ENCODE peak calls at places on chromosomes 7 and 10, in six cellular contexts. E, R, Z, Q, H and P are unnamed samples.

GRCh38 chr10:61410353-61410752 is 42.8 kb downstream of the TMEM26 start:
- DNase-seq in Z (peak; percentile 17), Q (no peak), E (no peak), H (no peak), R (no peak), P (no peak)

GRCh38 chr7:131636092-131636491 is 79.7 kb upstream of the PODXL start:
- DNase-seq in E (no peak), R (no peak), Z (no peak), H (peak; percentile 49), Q (no peak), P (no peak)

GRCh38 chr7:101728888-101729883 is 88.2 kb upstream of the CUX1 start:
- DNase-seq in Q (no peak), E (peak; percentile 99), Z (peak; percentile 83), R (peak; percentile 97), H (peak; percentile 86), P (peak; percentile 93)

GRCh38 chr7:106281919-106282318 is 2.9 kb downstream of the NAMPT start:
- DNase-seq in R (no peak), Q (no peak), E (no peak), Z (no peak), H (no peak), P (peak; percentile 34)

GRCh38 chr7:28029036-28029435 is 151.6 kb downstream of the JAZF1 start:
- DNase-seq in Q (no peak), H (no peak), E (no peak), R (peak; percentile 31), Z (no peak), P (no peak)

GRCh38 chr7:139034855-139035587 is 821 bp downstream of the ZC3HAV1L start:
- DNase-seq in R (peak; percentile 27), Q (no peak), H (peak; percentile 6), E (no peak), Z (no peak), P (peak; percentile 36)

GRCh38 chr10:92914478-92915066 is 66.3 kb downstream of the EXOC6 start:
- DNase-seq in Q (peak; percentile 29), R (peak; percentile 50), H (peak; percentile 49), E (peak; percentile 37), Z (no peak), P (peak; percentile 61)

GRCh38 chr10:63267414-63268138 is 134.4 kb downstream of the NRBF2 start:
- DNase-seq in H (peak; percentile 79), R (peak; percentile 94), Z (no peak), E (peak; percentile 79), Q (no peak), P (peak; percentile 93)

GRCh38 chr10:127922675-127923366 is 15.9 kb downstream of the PTPRE start:
- DNase-seq in Q (no peak), H (peak; percentile 95), Z (peak; percentile 94), R (peak; percentile 55), E (peak; percentile 91), P (peak; percentile 88)

GRCh38 chr10:17454181-17454800 is at the start of gene ST8SIA6:
- DNase-seq in R (peak; percentile 47), Q (peak; percentile 33), H (peak; percentile 6), Z (peak; percentile 73), E (no peak), P (peak; percentile 24)

GRCh38 chr7:91164948-91165845 is 99.0 kb upstream of the FZD1 start:
- DNase-seq in Q (no peak), Z (no peak), E (peak; percentile 34), H (peak; percentile 65), R (peak; percentile 88), P (peak; percentile 91)

GRCh38 chr10:124733566-124734245 is 10.5 kb downstream of the FAM53B start:
- DNase-seq in E (no peak), H (no peak), Q (no peak), R (no peak), Z (peak; percentile 35), P (no peak)

GRCh38 chr10:32985341-32985764 is 27.3 kb upstream of the ITGB1 start:
- DNase-seq in H (no peak), E (no peak), R (no peak), Q (no peak), Z (no peak), P (no peak)

GRCh38 chr10:48442809-48443177 is 136.3 kb downstream of the MAPK8 start:
- DNase-seq in R (no peak), Z (no peak), E (no peak), H (no peak), Q (no peak), P (no peak)

GRCh38 chr10:56012146-56012545 is 348.9 kb downstream of the ZWINT start:
- DNase-seq in E (no peak), Q (no peak), Z (no peak), R (no peak), H (no peak), P (no peak)

GRCh38 chr10:74585231-74586087 is 240.9 kb upstream of the KAT6B start:
- DNase-seq in R (peak; percentile 0), E (no peak), Q (no peak), H (no peak), Z (no peak), P (peak; percentile 33)

GRCh38 chr7:106285801-106286492 is 1.2 kb upstream of the NAMPT start:
- DNase-seq in H (peak; percentile 6), Z (no peak), Q (no peak), E (no peak), R (peak; percentile 73), P (peak; percentile 87)

GRCh38 chr7:93728292-93728691 is 153.8 kb upstream of the CALCR start:
- DNase-seq in R (no peak), E (no peak), Q (no peak), Z (no peak), H (peak; percentile 44), P (no peak)

GRCh38 chr10:59678884-59679301 is 30.8 kb downstream of the SLC16A9 start:
- DNase-seq in H (no peak), E (peak; percentile 86), R (no peak), Q (no peak), Z (no peak), P (peak; percentile 37)

GRCh38 chr7:9981950-9982349 is 991.7 kb upstream of the PHF14 start:
- DNase-seq in R (no peak), Q (no peak), Z (no peak), H (no peak), E (no peak), P (no peak)

GRCh38 chr7:157875230-157876179 is 538.7 kb downstream of the DNAJB6 start:
- DNase-seq in Q (peak; percentile 42), H (peak; percentile 58), E (no peak), R (no peak), Z (no peak), P (no peak)

GRCh38 chr7:54769203-54769602 is 10.2 kb upstream of the SEC61G start:
- DNase-seq in Q (no peak), R (peak; percentile 16), H (no peak), Z (no peak), E (peak; percentile 56), P (peak; percentile 54)

GRCh38 chr10:103710490-103710889 is 144.9 kb downstream of the SH3PXD2A start:
- DNase-seq in E (peak; percentile 73), Z (no peak), R (no peak), H (no peak), Q (no peak), P (no peak)

GRCh38 chr7:131381069-131381838 is 53.6 kb downstream of the MKLN1 start:
- DNase-seq in H (peak; percentile 61), Q (no peak), Z (no peak), R (peak; percentile 78), E (no peak), P (peak; percentile 73)

GRCh38 chr7:109751241-109751640 is 1181.6 kb downstream of the DNAJB9 start:
- DNase-seq in R (peak; percentile 7), E (no peak), H (peak; percentile 61), Q (no peak), Z (no peak), P (peak; percentile 1)

GRCh38 chr10:50990568-50991495 is 83.5 kb upstream of the PRKG1 start:
- DNase-seq in Q (peak; percentile 17), H (peak; percentile 92), E (peak; percentile 43), Z (peak; percentile 66), R (peak; percentile 95), P (peak; percentile 92)

GRCh38 chr10:50987934-50988333 is 86.4 kb upstream of the PRKG1 start:
- DNase-seq in E (no peak), Z (no peak), H (no peak), Q (no peak), R (no peak), P (no peak)

GRCh38 chr10:50991496-50992355 is 82.6 kb upstream of the PRKG1 start:
- DNase-seq in R (peak; percentile 67), Z (peak; percentile 80), Q (peak; percentile 14), H (peak; percentile 59), E (no peak), P (peak; percentile 81)

GRCh38 chr10:50992356-50992866 is 81.9 kb upstream of the PRKG1 start:
- DNase-seq in Z (no peak), E (no peak), H (no peak), Q (no peak), R (peak; percentile 31), P (peak; percentile 46)

DNA sequence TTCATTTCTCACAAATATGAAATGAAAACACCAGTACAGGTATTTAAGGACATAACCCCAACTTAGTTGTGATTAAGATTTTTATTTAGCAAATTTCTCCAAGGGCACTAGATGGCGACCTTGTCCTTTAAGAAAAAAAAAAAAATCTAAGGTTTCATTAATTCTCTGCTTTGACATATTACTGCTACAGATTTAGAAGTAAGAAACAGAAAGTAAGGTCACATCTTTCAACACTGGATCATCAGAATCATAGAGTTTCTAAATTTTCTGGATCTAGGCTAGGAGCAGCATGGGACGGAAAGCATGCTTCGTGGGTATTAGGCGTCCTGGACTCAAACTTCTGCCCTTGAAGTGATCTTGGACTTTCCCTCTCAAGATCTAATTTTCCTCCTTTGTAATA is 85.5 kb upstream of the PRKG1 start:
- DNase-seq in Q (no peak), H (no peak), R (peak; percentile 53), E (no peak), Z (no peak), P (peak; percentile 67)
- TF ChIP-seq CTCF in Q (peak; percentile 59), H (no peak), R (peak; percentile 60), E (peak; percentile 60), Z (peak; percentile 57), P (peak; percentile 36)

DNA sequence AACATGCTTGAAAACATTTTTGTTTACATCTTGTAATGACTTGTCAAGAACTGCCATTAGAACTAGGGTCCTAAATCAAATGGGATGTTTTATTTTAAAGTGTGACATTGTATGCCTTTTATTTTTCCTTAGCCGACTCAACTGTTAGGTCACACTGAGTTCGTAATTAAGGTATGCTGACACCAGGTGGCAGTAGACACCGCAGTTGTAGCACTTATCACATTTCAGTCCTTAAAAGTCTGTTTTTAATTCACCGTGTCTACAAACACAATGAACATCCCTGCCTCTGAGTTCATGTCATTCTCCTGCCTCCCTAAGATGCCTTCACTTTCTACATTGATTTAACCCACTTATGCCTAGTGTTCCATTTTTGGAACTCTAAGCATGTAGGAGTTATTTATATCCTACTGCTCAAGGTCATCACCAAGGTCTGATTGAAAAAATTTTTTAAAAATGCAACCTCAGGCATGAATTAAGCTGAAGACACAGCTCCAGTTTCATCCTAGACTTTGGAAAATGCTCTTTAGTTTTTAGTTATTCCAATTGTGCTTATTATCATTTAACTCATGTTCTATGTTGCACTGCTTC is 186.1 kb downstream of the BMPER start:
- DNase-seq in Q (no peak), H (peak; percentile 74), E (no peak), Z (no peak), R (peak; percentile 69), P (peak; percentile 89)
- TF ChIP-seq CTCF in Q (peak; percentile 59), H (peak; percentile 67), E (peak; percentile 88), Z (peak; percentile 42), R (peak; percentile 76), P (peak; percentile 63)

GRCh38 chr10:21670391-21670790 is 136.4 kb downstream of the MLLT10 start:
- DNase-seq in R (no peak), H (no peak), Z (no peak), Q (no peak), E (no peak), P (no peak)
- TF ChIP-seq CTCF in R (no peak), H (no peak), Z (no peak), Q (no peak), E (no peak), P (no peak)

GRCh38 chr7:122770943-122771342 is 68.2 kb upstream of the RNF148 start:
- DNase-seq in Q (no peak), R (no peak), H (no peak), Z (no peak), E (no peak), P (no peak)
- TF ChIP-seq CTCF in Q (no peak), R (no peak), H (no peak), Z (no peak), E (no peak), P (no peak)